ENCODE peak calls at places on chromosomes 11 and 22, in ten cellular contexts. One of them, this sample, is unnamed.

GRCh38 chr11:24298126-24298525 is 198.7 kb upstream of the LUZP2 start:
- DNase-seq in activated T-helper 1 cell treated with anti-CD3 and anti-CD28 coated beads, Interleukin-12 subunit alpha, Interleukin-12 subunit beta, Interleukin-2, Interleukin-4 antibody, amounts not matched to agents 30 ng/mL and 10 ng/mL and 1 ng/mL, durations not matched to agents 14 hours and 24 hours and 36 hours: no peak
- DNase-seq in neural crest cell: no peak
- DNase-seq in NCI-H1417: no peak
- DNase-seq in posterior cingulate gyrus: no peak
- DNase-seq in brain microvascular endothelial cell: no peak
- DNase-seq in right atrium auricular region: no peak
- DNase-seq in foreskin fibroblast: no peak
- DNase-seq in memory B cell: no peak
- DNase-seq in Calu3: no peak
- DNase-seq in this sample: peak; percentile 0

GRCh38 chr11:3803726-3804510 is 4.4 kb upstream of the PGAP2 start:
- DNase-seq in activated T-helper 1 cell treated with anti-CD3 and anti-CD28 coated beads, Interleukin-12 subunit alpha, Interleukin-12 subunit beta, Interleukin-2, Interleukin-4 antibody, amounts not matched to agents 30 ng/mL and 10 ng/mL and 1 ng/mL, durations not matched to agents 14 hours and 24 hours and 36 hours: no peak
- DNase-seq in neural crest cell: no peak
- DNase-seq in NCI-H1417: no peak
- DNase-seq in posterior cingulate gyrus: no peak
- DNase-seq in brain microvascular endothelial cell: no peak
- DNase-seq in right atrium auricular region: no peak
- DNase-seq in foreskin fibroblast: peak; percentile 82
- DNase-seq in memory B cell: no peak
- DNase-seq in Calu3: no peak
- DNase-seq in this sample: peak; percentile 76

GRCh38 chr11:58731819-58732218 is at the start of gene GLYAT:
- DNase-seq in activated T-helper 1 cell treated with anti-CD3 and anti-CD28 coated beads, Interleukin-12 subunit alpha, Interleukin-12 subunit beta, Interleukin-2, Interleukin-4 antibody, amounts not matched to agents 30 ng/mL and 10 ng/mL and 1 ng/mL, durations not matched to agents 14 hours and 24 hours and 36 hours: no peak
- DNase-seq in neural crest cell: no peak
- DNase-seq in NCI-H1417: no peak
- DNase-seq in posterior cingulate gyrus: no peak
- DNase-seq in brain microvascular endothelial cell: no peak
- DNase-seq in right atrium auricular region: no peak
- DNase-seq in foreskin fibroblast: no peak
- DNase-seq in memory B cell: no peak
- DNase-seq in Calu3: no peak
- DNase-seq in this sample: no peak

GRCh38 chr11:82981852-82982251 is 80.3 kb downstream of the DDIAS start:
- DNase-seq in activated T-helper 1 cell treated with anti-CD3 and anti-CD28 coated beads, Interleukin-12 subunit alpha, Interleukin-12 subunit beta, Interleukin-2, Interleukin-4 antibody, amounts not matched to agents 30 ng/mL and 10 ng/mL and 1 ng/mL, durations not matched to agents 14 hours and 24 hours and 36 hours: no peak
- DNase-seq in neural crest cell: no peak
- DNase-seq in NCI-H1417: no peak
- DNase-seq in posterior cingulate gyrus: no peak
- DNase-seq in brain microvascular endothelial cell: no peak
- DNase-seq in right atrium auricular region: no peak
- DNase-seq in foreskin fibroblast: no peak
- DNase-seq in memory B cell: no peak
- DNase-seq in Calu3: no peak
- DNase-seq in this sample: no peak

GRCh38 chr11:11841121-11841604 is 609 bp upstream of the USP47 start:
- DNase-seq in activated T-helper 1 cell treated with anti-CD3 and anti-CD28 coated beads, Interleukin-12 subunit alpha, Interleukin-12 subunit beta, Interleukin-2, Interleukin-4 antibody, amounts not matched to agents 30 ng/mL and 10 ng/mL and 1 ng/mL, durations not matched to agents 14 hours and 24 hours and 36 hours: no peak
- DNase-seq in neural crest cell: no peak
- DNase-seq in NCI-H1417: no peak
- DNase-seq in posterior cingulate gyrus: peak; percentile 53
- DNase-seq in brain microvascular endothelial cell: no peak
- DNase-seq in right atrium auricular region: peak; percentile 69
- DNase-seq in foreskin fibroblast: peak; percentile 63
- DNase-seq in memory B cell: peak; percentile 6
- DNase-seq in Calu3: no peak
- DNase-seq in this sample: peak; percentile 45

GRCh38 chr22:26713823-26714449 is 56.5 kb downstream of the MIAT start:
- DNase-seq in activated T-helper 1 cell treated with anti-CD3 and anti-CD28 coated beads, Interleukin-12 subunit alpha, Interleukin-12 subunit beta, Interleukin-2, Interleukin-4 antibody, amounts not matched to agents 30 ng/mL and 10 ng/mL and 1 ng/mL, durations not matched to agents 14 hours and 24 hours and 36 hours: no peak
- DNase-seq in neural crest cell: no peak
- DNase-seq in NCI-H1417: no peak
- DNase-seq in posterior cingulate gyrus: no peak
- DNase-seq in brain microvascular endothelial cell: peak; percentile 69
- DNase-seq in right atrium auricular region: peak; percentile 83
- DNase-seq in foreskin fibroblast: peak; percentile 26
- DNase-seq in memory B cell: no peak
- DNase-seq in Calu3: no peak
- DNase-seq in this sample: peak; percentile 41

GRCh38 chr11:16883179-16883578 is 131.0 kb downstream of the PLEKHA7 start:
- DNase-seq in activated T-helper 1 cell treated with anti-CD3 and anti-CD28 coated beads, Interleukin-12 subunit alpha, Interleukin-12 subunit beta, Interleukin-2, Interleukin-4 antibody, amounts not matched to agents 30 ng/mL and 10 ng/mL and 1 ng/mL, durations not matched to agents 14 hours and 24 hours and 36 hours: no peak
- DNase-seq in neural crest cell: no peak
- DNase-seq in NCI-H1417: no peak
- DNase-seq in posterior cingulate gyrus: no peak
- DNase-seq in brain microvascular endothelial cell: no peak
- DNase-seq in right atrium auricular region: no peak
- DNase-seq in foreskin fibroblast: no peak
- DNase-seq in memory B cell: no peak
- DNase-seq in Calu3: peak; percentile 76
- DNase-seq in this sample: no peak

GRCh38 chr11:76025817-76026216 is 180.5 kb downstream of the WNT11 start:
- DNase-seq in activated T-helper 1 cell treated with anti-CD3 and anti-CD28 coated beads, Interleukin-12 subunit alpha, Interleukin-12 subunit beta, Interleukin-2, Interleukin-4 antibody, amounts not matched to agents 30 ng/mL and 10 ng/mL and 1 ng/mL, durations not matched to agents 14 hours and 24 hours and 36 hours: no peak
- DNase-seq in neural crest cell: no peak
- DNase-seq in NCI-H1417: no peak
- DNase-seq in posterior cingulate gyrus: no peak
- DNase-seq in brain microvascular endothelial cell: no peak
- DNase-seq in right atrium auricular region: no peak
- DNase-seq in foreskin fibroblast: no peak
- DNase-seq in memory B cell: no peak
- DNase-seq in Calu3: no peak
- DNase-seq in this sample: no peak

GRCh38 chr11:119843760-119844330 is 114.8 kb upstream of the NECTIN1 start:
- DNase-seq in activated T-helper 1 cell treated with anti-CD3 and anti-CD28 coated beads, Interleukin-12 subunit alpha, Interleukin-12 subunit beta, Interleukin-2, Interleukin-4 antibody, amounts not matched to agents 30 ng/mL and 10 ng/mL and 1 ng/mL, durations not matched to agents 14 hours and 24 hours and 36 hours: no peak
- DNase-seq in neural crest cell: no peak
- DNase-seq in NCI-H1417: no peak
- DNase-seq in posterior cingulate gyrus: no peak
- DNase-seq in brain microvascular endothelial cell: no peak
- DNase-seq in right atrium auricular region: no peak
- DNase-seq in foreskin fibroblast: no peak
- DNase-seq in memory B cell: no peak
- DNase-seq in Calu3: no peak
- DNase-seq in this sample: peak; percentile 23

GRCh38 chr11:1483445-1483961 is 3.1 kb downstream of the MOB2 start:
- DNase-seq in activated T-helper 1 cell treated with anti-CD3 and anti-CD28 coated beads, Interleukin-12 subunit alpha, Interleukin-12 subunit beta, Interleukin-2, Interleukin-4 antibody, amounts not matched to agents 30 ng/mL and 10 ng/mL and 1 ng/mL, durations not matched to agents 14 hours and 24 hours and 36 hours: no peak
- DNase-seq in neural crest cell: no peak
- DNase-seq in NCI-H1417: no peak
- DNase-seq in posterior cingulate gyrus: no peak
- DNase-seq in brain microvascular endothelial cell: no peak
- DNase-seq in right atrium auricular region: no peak
- DNase-seq in foreskin fibroblast: no peak
- DNase-seq in memory B cell: no peak
- DNase-seq in Calu3: no peak
- DNase-seq in this sample: no peak

GRCh38 chr11:120167659-120168058 is 29.7 kb upstream of the TRIM29 start:
- DNase-seq in activated T-helper 1 cell treated with anti-CD3 and anti-CD28 coated beads, Interleukin-12 subunit alpha, Interleukin-12 subunit beta, Interleukin-2, Interleukin-4 antibody, amounts not matched to agents 30 ng/mL and 10 ng/mL and 1 ng/mL, durations not matched to agents 14 hours and 24 hours and 36 hours: no peak
- DNase-seq in neural crest cell: no peak
- DNase-seq in NCI-H1417: no peak
- DNase-seq in posterior cingulate gyrus: no peak
- DNase-seq in brain microvascular endothelial cell: no peak
- DNase-seq in right atrium auricular region: peak; percentile 51
- DNase-seq in foreskin fibroblast: no peak
- DNase-seq in memory B cell: no peak
- DNase-seq in Calu3: no peak
- DNase-seq in this sample: no peak

GRCh38 chr11:79076526-79077115 is 364.2 kb downstream of the TENM4 start:
- DNase-seq in activated T-helper 1 cell treated with anti-CD3 and anti-CD28 coated beads, Interleukin-12 subunit alpha, Interleukin-12 subunit beta, Interleukin-2, Interleukin-4 antibody, amounts not matched to agents 30 ng/mL and 10 ng/mL and 1 ng/mL, durations not matched to agents 14 hours and 24 hours and 36 hours: no peak
- DNase-seq in neural crest cell: peak; percentile 48
- DNase-seq in NCI-H1417: no peak
- DNase-seq in posterior cingulate gyrus: peak; percentile 53
- DNase-seq in brain microvascular endothelial cell: peak; percentile 51
- DNase-seq in right atrium auricular region: no peak
- DNase-seq in foreskin fibroblast: peak; percentile 69
- DNase-seq in memory B cell: no peak
- DNase-seq in Calu3: peak; percentile 61
- DNase-seq in this sample: peak; percentile 61

GRCh38 chr22:24133187-24133965 is 47.9 kb upstream of the SUSD2 start:
- DNase-seq in activated T-helper 1 cell treated with anti-CD3 and anti-CD28 coated beads, Interleukin-12 subunit alpha, Interleukin-12 subunit beta, Interleukin-2, Interleukin-4 antibody, amounts not matched to agents 30 ng/mL and 10 ng/mL and 1 ng/mL, durations not matched to agents 14 hours and 24 hours and 36 hours: no peak
- DNase-seq in neural crest cell: no peak
- DNase-seq in NCI-H1417: no peak
- DNase-seq in posterior cingulate gyrus: no peak
- DNase-seq in brain microvascular endothelial cell: no peak
- DNase-seq in right atrium auricular region: no peak
- DNase-seq in foreskin fibroblast: peak; percentile 55
- DNase-seq in memory B cell: no peak
- DNase-seq in Calu3: no peak
- DNase-seq in this sample: peak; percentile 46

GRCh38 chr11:102138677-102139076 is 28.4 kb downstream of the YAP1 start:
- DNase-seq in activated T-helper 1 cell treated with anti-CD3 and anti-CD28 coated beads, Interleukin-12 subunit alpha, Interleukin-12 subunit beta, Interleukin-2, Interleukin-4 antibody, amounts not matched to agents 30 ng/mL and 10 ng/mL and 1 ng/mL, durations not matched to agents 14 hours and 24 hours and 36 hours: no peak
- DNase-seq in neural crest cell: no peak
- DNase-seq in NCI-H1417: no peak
- DNase-seq in posterior cingulate gyrus: no peak
- DNase-seq in brain microvascular endothelial cell: peak; percentile 66
- DNase-seq in right atrium auricular region: no peak
- DNase-seq in foreskin fibroblast: peak; percentile 82
- DNase-seq in memory B cell: no peak
- DNase-seq in Calu3: no peak
- DNase-seq in this sample: peak; percentile 89